ENCODE peak calls at places on chromosome 14, in seven cellular contexts. A, W, C, V, G, Q and O are unnamed samples.

GRCh38 chr14:86288336-86288735 is 758.4 kb downstream of the FLRT2 start:
- DNase-seq in A (no peak), W (no peak), C (no peak), V (no peak), G (no peak), Q (no peak), O (no peak)

GRCh38 chr14:102605026-102605425 is 12.6 kb downstream of the RCOR1 start:
- DNase-seq in A (no peak), W (no peak), C (no peak), V (no peak), G (peak; percentile 13), Q (no peak), O (no peak)

GRCh38 chr14:38992067-38992835 is 110.8 kb downstream of the SEC23A start:
- DNase-seq in A (no peak), W (no peak), C (no peak), V (no peak), G (no peak), Q (no peak), O (no peak)

GRCh38 chr14:53496668-53497067 is 343.5 kb upstream of the DDHD1 start:
- DNase-seq in A (no peak), W (no peak), C (no peak), V (no peak), G (no peak), Q (no peak), O (no peak)

GRCh38 chr14:81855007-81855406 is 321.4 kb upstream of the SEL1L start:
- DNase-seq in A (no peak), W (no peak), C (no peak), V (no peak), G (no peak), Q (no peak), O (no peak)

GRCh38 chr14:72961579-72962335 is 35.5 kb downstream of the DCAF4 start:
- DNase-seq in A (no peak), W (no peak), C (peak; percentile 87), V (no peak), G (no peak), Q (no peak), O (no peak)

GRCh38 chr14:63050694-63051093 is 5.4 kb upstream of the KCNH5 start:
- DNase-seq in A (no peak), W (no peak), C (no peak), V (no peak), G (no peak), Q (no peak), O (no peak)

GRCh38 chr14:77989441-77989891 is 180.7 kb upstream of the NRXN3 start:
- DNase-seq in A (no peak), W (peak; percentile 25), C (no peak), V (no peak), G (peak; percentile 51), Q (no peak), O (no peak)

GRCh38 chr14:71739273-71739990 is 192.8 kb upstream of the RGS6 start:
- DNase-seq in A (no peak), W (no peak), C (no peak), V (no peak), G (no peak), Q (no peak), O (no peak)

GRCh38 chr14:69069020-69069421 is 83.9 kb downstream of the DCAF5 start:
- DNase-seq in A (no peak), W (no peak), C (no peak), V (no peak), G (no peak), Q (peak; percentile 77), O (peak; percentile 80)

GRCh38 chr14:94617988-94618822 is 6.0 kb downstream of the SERPINA3 start:
- DNase-seq in A (no peak), W (no peak), C (no peak), V (no peak), G (no peak), Q (no peak), O (no peak)

GRCh38 chr14:21263284-21264024 is 5.8 kb downstream of the HNRNPC start:
- DNase-seq in A (no peak), W (no peak), C (no peak), V (no peak), G (no peak), Q (no peak), O (no peak)

GRCh38 chr14:26199599-26200370 is 398.0 kb downstream of the NOVA1 start:
- DNase-seq in A (no peak), W (no peak), C (no peak), V (no peak), G (no peak), Q (no peak), O (no peak)

GRCh38 chr14:90678420-90678819 is 137.8 kb downstream of the TTC7B start:
- DNase-seq in A (no peak), W (no peak), C (no peak), V (no peak), G (no peak), Q (no peak), O (no peak)

GRCh38 chr14:90554341-90554740 is 157.5 kb downstream of the CALM1 start:
- DNase-seq in A (peak; percentile 70), W (no peak), C (no peak), V (no peak), G (peak; percentile 87), Q (no peak), O (no peak)

GRCh38 chr14:54572316-54572715 is 5.4 kb downstream of the SAMD4A start:
- DNase-seq in A (no peak), W (peak; percentile 65), C (no peak), V (no peak), G (no peak), Q (no peak), O (no peak)

GRCh38 chr14:74380845-74381244 is 32.6 kb downstream of the VRTN start:
- DNase-seq in A (no peak), W (no peak), C (no peak), V (no peak), G (no peak), Q (no peak), O (no peak)

GRCh38 chr14:38187475-38187874 is 20.2 kb upstream of the SSTR1 start:
- DNase-seq in A (no peak), W (no peak), C (no peak), V (no peak), G (no peak), Q (no peak), O (no peak)

GRCh38 chr14:39169541-39169900 is 612 bp downstream of the TRAPPC6B start:
- DNase-seq in A (no peak), W (no peak), C (peak; percentile 81), V (no peak), G (peak; percentile 55), Q (no peak), O (no peak)

DNA sequence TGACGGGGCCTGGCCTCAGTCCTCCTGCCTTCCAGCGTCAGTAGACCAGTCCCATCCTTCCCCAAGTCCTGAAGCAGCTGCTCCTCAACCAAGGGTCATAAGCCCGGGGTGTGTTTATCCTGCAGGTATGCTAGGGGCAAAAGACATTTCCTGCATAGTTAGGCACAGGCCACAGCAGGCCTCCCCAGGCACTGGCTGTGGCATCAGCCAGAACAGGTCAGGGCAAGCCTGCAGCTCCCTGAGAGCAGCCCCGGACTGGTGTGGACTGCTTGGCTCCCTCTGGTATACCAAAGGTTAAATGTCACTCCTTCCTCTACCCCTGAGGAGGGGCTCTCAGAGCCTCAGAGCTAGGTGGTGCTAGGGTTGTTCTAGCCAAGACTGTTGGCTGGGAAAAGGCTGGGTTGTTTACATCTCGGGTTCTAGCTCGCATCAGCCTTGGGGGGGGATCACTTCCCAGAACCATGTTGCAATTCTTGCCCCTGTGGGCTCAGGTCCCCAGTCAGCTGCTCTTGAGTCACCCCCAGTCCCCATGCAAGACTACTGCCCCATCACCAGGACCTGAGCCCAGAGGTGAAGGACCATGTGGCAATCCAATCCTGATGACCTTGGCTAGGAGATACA is 2.9 kb downstream of the MMP14 start:
- DNase-seq in A (peak; percentile 41), W (no peak), C (peak; percentile 90), V (no peak), G (no peak), Q (no peak), O (no peak)
- H3K27me3 ChIP-seq in A (no peaks in the 10 kb centered on the region), W (peaks cover 26% of the 10 kb centered on the region), C (no peaks in the 10 kb centered on the region), V (no peaks in the 10 kb centered on the region), G (no peaks in the 10 kb centered on the region), Q (no peaks in the 10 kb centered on the region), O (no peaks in the 10 kb centered on the region)

DNA sequence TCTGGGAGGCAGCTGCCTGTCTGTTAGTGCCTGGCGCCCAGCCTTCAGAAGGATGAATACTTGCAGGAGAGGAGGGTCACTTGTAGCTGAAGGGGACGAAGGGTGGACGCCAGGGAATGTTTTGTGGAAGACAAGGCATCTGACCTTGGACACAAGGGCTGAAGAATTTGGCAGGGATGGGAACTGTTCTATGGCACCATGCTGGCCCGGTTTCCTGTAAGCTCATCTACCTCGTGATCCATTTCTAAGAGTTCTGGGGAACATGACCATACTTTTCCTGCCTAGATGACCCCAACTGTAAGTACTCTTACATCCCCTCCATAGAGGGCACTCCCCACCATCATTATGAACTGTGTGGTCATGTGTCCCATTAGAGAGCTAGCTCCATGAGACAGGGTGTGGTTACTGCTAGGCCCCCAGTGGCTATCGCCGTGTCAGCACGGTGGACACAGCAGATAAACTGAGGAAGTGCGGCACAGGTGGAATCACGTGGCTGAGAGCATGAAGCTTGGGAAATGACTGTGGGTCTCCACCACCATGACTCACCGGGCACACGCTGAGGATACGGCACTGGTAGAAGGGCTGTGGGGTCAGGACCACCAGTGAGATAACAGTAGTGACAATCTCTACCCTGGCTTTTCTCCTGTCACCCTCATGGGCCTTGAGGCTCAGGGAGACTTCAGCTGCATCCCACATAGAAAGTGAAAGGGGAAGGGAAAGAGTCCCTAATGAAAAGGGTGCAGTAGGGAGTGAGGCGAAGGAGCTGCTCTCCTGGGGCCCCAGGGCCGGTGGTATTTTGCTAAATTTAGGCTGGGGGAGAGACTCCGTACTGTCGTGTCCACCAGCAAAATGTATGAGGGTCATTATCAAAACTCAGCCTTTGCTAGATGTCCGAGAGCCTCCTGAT is 252.6 kb downstream of the FOXN3 start:
- DNase-seq in A (no peak), W (no peak), C (no peak), V (peak; percentile 29), G (no peak), Q (no peak), O (no peak)
- H3K27me3 ChIP-seq in A (no peaks in the 10 kb centered on the region), W (no peaks in the 10 kb centered on the region), C (no peaks in the 10 kb centered on the region), V (no peaks in the 10 kb centered on the region), G (no peaks in the 10 kb centered on the region), Q (no peaks in the 10 kb centered on the region), O (no peaks in the 10 kb centered on the region)

GRCh38 chr14:60657609-60657983 is 8.3 kb upstream of the SIX1 start:
- DNase-seq in A (no peak), W (peak; percentile 53), C (peak; percentile 87), V (no peak), G (no peak), Q (no peak), O (no peak)

GRCh38 chr14:60656755-60657608 is 7.7 kb upstream of the SIX1 start:
- DNase-seq in A (peak; percentile 69), W (peak; percentile 90), C (peak; percentile 92), V (peak; percentile 93), G (peak; percentile 54), Q (no peak), O (no peak)

GRCh38 chr14:60655898-60656754 is 6.8 kb upstream of the SIX1 start:
- DNase-seq in A (no peak), W (peak; percentile 59), C (no peak), V (no peak), G (no peak), Q (no peak), O (no peak)

GRCh38 chr14:60658909-60659585 is 9.8 kb upstream of the SIX1 start:
- DNase-seq in A (no peak), W (peak; percentile 28), C (no peak), V (no peak), G (no peak), Q (no peak), O (no peak)

GRCh38 chr14:60658116-60658515 is 8.8 kb upstream of the SIX1 start:
- DNase-seq in A (no peak), W (peak; percentile 41), C (no peak), V (no peak), G (no peak), Q (no peak), O (no peak)
- H3K27me3 ChIP-seq in A (peaks cover 89% of the 10 kb centered on the region), W (peaks cover 80% of the 10 kb centered on the region), C (no peaks in the 10 kb centered on the region), V (no peaks in the 10 kb centered on the region), G (peaks cover 45% of the 10 kb centered on the region), Q (peaks cover 9% of the 10 kb centered on the region), O (no peaks in the 10 kb centered on the region)

GRCh38 chr14:105486974-105487448 is 325 bp downstream of the CRIP1 start:
- DNase-seq in A (peak; percentile 81), W (peak; percentile 45), C (no peak), V (peak; percentile 70), G (no peak), Q (no peak), O (no peak)
- H3K27me3 ChIP-seq in A (no peaks in the 10 kb centered on the region), W (peaks cover 58% of the 10 kb centered on the region), C (peaks cover 22% of the 10 kb centered on the region), V (no peaks in the 10 kb centered on the region), G (no peaks in the 10 kb centered on the region), Q (peaks cover 27% of the 10 kb centered on the region), O (peaks cover 6% of the 10 kb centered on the region)